ENCODE peak calls at places on chromosomes 5 and 9, in nine cellular contexts. D is trophoblast cell, X is mammary epithelial cell, O is fibroblast of lung, B is pancreas, J is stomach, M is K562, K is coronary artery, T is right cardiac atrium. V is an unnamed sample.

GRCh38 chr9:126696091-126696763 is 82.5 kb downstream of the LMX1B start:
- DNase-seq in T (no peak), D (no peak), O (no peak), J (no peak), K (peak; percentile 45), M (no peak), X (no peak), B (no peak), V (no peak)

GRCh38 chr5:113164016-113164415 is 187.4 kb downstream of the DCP2 start:
- DNase-seq in D (no peak), M (no peak), X (no peak), O (no peak), T (no peak), J (no peak), B (no peak), K (no peak), V (no peak)

GRCh38 chr9:121498150-121498486 is 1.5 kb downstream of the GGTA1 start:
- DNase-seq in B (no peak), M (peak; percentile 62), D (peak; percentile 83), X (peak; percentile 70), J (peak; percentile 56), O (peak; percentile 64), T (peak; percentile 43), K (no peak), V (no peak)

GRCh38 chr5:58056546-58056945 is 403.3 kb downstream of the PLK2 start:
- DNase-seq in B (no peak), M (no peak), O (peak; percentile 68), J (no peak), T (no peak), K (no peak), X (peak; percentile 45), D (no peak), V (no peak)

GRCh38 chr9:129177791-129178578 is at the start of gene IER5L:
- DNase-seq in M (peak; percentile 100), X (peak; percentile 90), T (peak; percentile 96), J (peak; percentile 96), D (peak; percentile 96), B (peak; percentile 97), O (peak; percentile 91), K (peak; percentile 97), V (peak; percentile 73)

GRCh38 chr9:93298498-93299417 is 114.8 kb downstream of the WNK2 start:
- DNase-seq in O (no peak), K (peak; percentile 62), T (no peak), B (peak; percentile 56), X (no peak), D (no peak), J (no peak), M (peak; percentile 3), V (no peak)

GRCh38 chr5:150105898-150106615 is 19.7 kb upstream of the CSF1R start:
- DNase-seq in O (no peak), J (peak; percentile 21), D (no peak), K (no peak), M (no peak), T (no peak), X (no peak), B (no peak), V (no peak)

GRCh38 chr9:123414921-123415592 is 59.1 kb downstream of the CRB2 start:
- DNase-seq in O (no peak), J (no peak), B (no peak), K (no peak), T (no peak), D (no peak), X (no peak), M (no peak), V (no peak)

GRCh38 chr9:79609468-79610018 is 37.8 kb downstream of the TLE4 start:
- DNase-seq in J (no peak), X (no peak), O (no peak), B (no peak), D (no peak), M (no peak), K (no peak), T (no peak), V (no peak)

GRCh38 chr5:3604501-3604900 is 8.9 kb downstream of the IRX1 start:
- DNase-seq in M (no peak), O (peak; percentile 81), D (no peak), T (no peak), B (no peak), X (peak; percentile 92), K (no peak), J (no peak), V (no peak)

GRCh38 chr9:8172000-8172399 is 372.4 kb upstream of the DMAC1 start:
- DNase-seq in M (no peak), B (no peak), X (no peak), T (no peak), D (no peak), O (no peak), J (no peak), K (no peak), V (no peak)

GRCh38 chr5:56632199-56632598 is 183.2 kb upstream of the MAP3K1 start:
- DNase-seq in J (no peak), B (no peak), M (no peak), K (no peak), D (no peak), T (no peak), X (peak; percentile 43), O (no peak), V (no peak)

GRCh38 chr9:18544456-18544855 is 70.5 kb downstream of the ADAMTSL1 start:
- DNase-seq in O (peak; percentile 54), D (no peak), J (no peak), B (no peak), T (no peak), M (no peak), K (no peak), X (peak; percentile 63), V (no peak)

GRCh38 chr9:111730937-111731567 is 63.7 kb downstream of the SHOC1 start:
- DNase-seq in D (peak; percentile 3), X (peak; percentile 71), J (no peak), T (no peak), K (no peak), O (peak; percentile 82), B (no peak), M (no peak), V (no peak)

GRCh38 chr5:160310910-160311295 is 1.5 kb downstream of the CCNJL start:
- DNase-seq in B (no peak), K (no peak), J (no peak), D (no peak), X (no peak), O (no peak), T (no peak), M (no peak), V (no peak)

GRCh38 chr5:160312139-160312959 is at the start of gene CCNJL:
- DNase-seq in J (peak; percentile 65), D (no peak), X (peak; percentile 64), T (peak; percentile 53), O (peak; percentile 53), K (no peak), M (peak; percentile 70), B (peak; percentile 65), V (no peak)

GRCh38 chr5:160310140-160310909 is 2.0 kb downstream of the CCNJL start:
- DNase-seq in T (no peak), J (no peak), M (no peak), X (no peak), D (no peak), B (no peak), K (no peak), O (no peak), V (no peak)

GRCh38 chr5:160312960-160313734 is 783 bp upstream of the CCNJL start:
- DNase-seq in X (peak; percentile 16), B (no peak), K (no peak), J (no peak), M (no peak), O (no peak), D (no peak), T (no peak), V (no peak)

DNA sequence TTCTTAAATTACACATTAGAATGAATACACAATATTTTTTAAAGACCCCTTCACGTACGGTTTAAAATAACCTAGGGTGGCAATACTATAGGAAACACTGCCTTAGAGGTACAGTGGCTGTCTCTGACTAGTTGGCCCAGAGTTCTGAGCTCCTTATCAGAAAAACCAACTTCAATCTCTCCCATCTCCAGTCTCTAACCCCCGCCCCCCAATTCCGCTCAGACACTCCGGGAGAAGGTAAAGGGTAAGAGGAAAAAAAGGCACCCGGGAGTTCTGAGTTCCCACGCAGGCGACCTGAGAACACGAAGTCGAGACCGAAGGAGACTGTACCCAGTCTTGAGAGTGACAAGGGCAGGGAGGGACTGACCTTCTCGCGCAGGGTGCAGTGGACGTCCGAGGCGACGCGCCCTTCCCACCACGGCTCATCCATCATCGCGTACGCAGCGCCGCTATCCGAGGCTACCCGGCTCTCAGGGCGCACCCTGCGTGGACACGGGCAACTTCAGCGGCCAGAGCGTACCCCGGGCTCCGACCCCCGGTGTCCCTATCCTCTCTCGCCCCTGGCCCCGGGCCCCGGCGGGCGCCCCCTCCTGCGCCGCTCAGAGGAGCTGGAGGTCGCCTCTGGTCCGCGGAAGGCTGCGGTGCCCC is 749 bp downstream of the CCNJL start:
- DNase-seq in O (peak; percentile 11), X (no peak), K (no peak), J (no peak), T (peak; percentile 46), M (no peak), B (peak; percentile 60), D (no peak), V (peak; percentile 62)
- H3K27ac ChIP-seq in O (no peak overlapping the region), X (peak overlapping the region; percentile 6), K (no peak overlapping the region), J (peak overlapping the region; percentile 64), T (peak overlapping the region; percentile 11), M (no peak overlapping the region), B (no peak overlapping the region), D (peak overlapping the region; percentile 22), V (no peak overlapping the region)

GRCh38 chr9:130994135-130994534 is 14.8 kb upstream of the LAMC3 start:
- DNase-seq in J (no peak), M (peak; percentile 66), T (no peak), K (no peak), B (no peak), D (no peak), X (no peak), O (no peak), V (no peak)
- H3K27ac ChIP-seq in J (no peak overlapping the region), M (no peak overlapping the region), T (no peak overlapping the region), K (no peak overlapping the region), B (no peak overlapping the region), D (no peak overlapping the region), X (no peak overlapping the region), O (no peak overlapping the region), V (no peak overlapping the region)

GRCh38 chr5:72558383-72558782 is 51.2 kb upstream of the ZNF366 start:
- DNase-seq in J (no peak), D (no peak), K (no peak), T (no peak), M (no peak), O (no peak), B (no peak), X (no peak), V (peak; percentile 9)
- H3K27ac ChIP-seq in J (no peak overlapping the region), D (no peak overlapping the region), K (no peak overlapping the region), T (no peak overlapping the region), M (no peak overlapping the region), O (no peak overlapping the region), B (no peak overlapping the region), X (no peak overlapping the region), V (no peak overlapping the region)

DNA sequence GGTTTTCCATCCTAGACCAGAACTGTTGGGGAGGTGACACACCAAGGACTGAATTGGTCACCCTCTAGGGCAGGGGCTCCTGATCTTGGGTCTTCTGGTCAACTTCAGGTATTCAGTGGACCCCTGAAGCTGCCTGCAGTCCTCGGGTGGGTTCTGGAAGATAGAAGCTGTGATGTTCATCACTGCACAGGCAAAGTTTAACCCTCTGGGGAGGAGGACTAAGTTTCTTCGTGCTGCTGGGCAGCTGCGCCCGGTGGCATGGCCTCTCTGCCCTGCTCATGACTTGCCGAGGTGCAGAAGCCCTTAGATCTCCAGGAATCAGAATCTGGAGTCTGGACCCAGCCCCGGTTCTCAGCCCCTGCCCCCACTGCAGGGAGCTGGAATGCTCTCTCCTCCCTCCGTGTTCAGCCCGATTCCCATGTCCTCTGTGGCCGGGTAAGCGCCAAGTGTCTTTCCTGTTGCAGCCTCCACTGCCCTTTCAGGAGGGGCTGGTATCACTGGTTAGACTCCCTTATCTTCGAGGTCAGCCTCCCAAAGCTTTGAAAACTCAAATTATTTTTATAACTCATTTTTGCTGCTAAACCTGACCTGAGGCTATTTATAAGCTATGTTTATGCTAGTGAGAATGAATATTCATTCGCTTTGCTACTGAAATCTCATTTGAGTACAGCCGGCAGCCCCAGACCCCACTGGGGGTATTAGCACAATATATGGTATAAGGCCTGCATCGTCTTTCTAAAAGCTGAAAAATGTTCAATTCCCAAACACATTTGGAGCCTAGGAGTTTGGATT is 1.7 kb downstream of the LAMC3 start:
- DNase-seq in X (no peak), J (no peak), B (no peak), D (no peak), M (peak; percentile 66), K (no peak), T (no peak), O (no peak), V (no peak)
- H3K27ac ChIP-seq in X (no peak overlapping the region), J (no peak overlapping the region), B (no peak overlapping the region), D (no peak overlapping the region), M (no peak overlapping the region), K (no peak overlapping the region), T (no peak overlapping the region), O (no peak overlapping the region), V (no peak overlapping the region)